ENCODE peak calls at places on chromosomes 2 and 18, in six cellular contexts. One of them, this sample, is unnamed.

GRCh38 chr18:43279015-43279758 is 1.9 kb upstream of the SYT4 start:
- DNase-seq in MM.1S: no peak
- DNase-seq in neuronal stem cell: peak; percentile 66
- DNase-seq in mesendoderm: peak; percentile 96
- DNase-seq in astrocyte: peak; percentile 31
- DNase-seq in IMR-90: no peak
- DNase-seq in this sample: no peak

GRCh38 chr2:603869-604268 is 73.3 kb downstream of the TMEM18 start:
- DNase-seq in MM.1S: no peak
- DNase-seq in mesendoderm: peak; percentile 6
- DNase-seq in astrocyte: no peak
- DNase-seq in neuronal stem cell: no peak
- DNase-seq in IMR-90: no peak
- DNase-seq in this sample: no peak

GRCh38 chr2:174568425-174568824 is 29.2 kb downstream of the WIPF1 start:
- DNase-seq in neuronal stem cell: no peak
- DNase-seq in IMR-90: no peak
- DNase-seq in MM.1S: no peak
- DNase-seq in mesendoderm: no peak
- DNase-seq in astrocyte: no peak
- DNase-seq in this sample: no peak

GRCh38 chr18:69845588-69846506 is 101.8 kb downstream of the CD226 start:
- DNase-seq in MM.1S: no peak
- DNase-seq in neuronal stem cell: no peak
- DNase-seq in IMR-90: peak; percentile 62
- DNase-seq in astrocyte: peak; percentile 6
- DNase-seq in mesendoderm: peak; percentile 57
- DNase-seq in this sample: no peak

GRCh38 chr2:233915133-233915532 is 2.0 kb upstream of the TRPM8 start:
- DNase-seq in neuronal stem cell: no peak
- DNase-seq in IMR-90: peak; percentile 3
- DNase-seq in MM.1S: peak; percentile 20
- DNase-seq in mesendoderm: peak; percentile 13
- DNase-seq in astrocyte: no peak
- DNase-seq in this sample: no peak

GRCh38 chr18:24086082-24086481 is 52.8 kb upstream of the CABYR start:
- DNase-seq in astrocyte: no peak
- DNase-seq in neuronal stem cell: no peak
- DNase-seq in mesendoderm: no peak
- DNase-seq in IMR-90: peak; percentile 4
- DNase-seq in MM.1S: no peak
- DNase-seq in this sample: no peak

GRCh38 chr2:26478366-26478765 is 442 bp upstream of the OTOF start:
- DNase-seq in astrocyte: no peak
- DNase-seq in mesendoderm: no peak
- DNase-seq in IMR-90: no peak
- DNase-seq in MM.1S: no peak
- DNase-seq in neuronal stem cell: no peak
- DNase-seq in this sample: no peak

GRCh38 chr2:207394203-207394741 is 135.5 kb upstream of the CREB1 start:
- DNase-seq in neuronal stem cell: no peak
- DNase-seq in astrocyte: peak; percentile 45
- DNase-seq in MM.1S: no peak
- DNase-seq in IMR-90: peak; percentile 66
- DNase-seq in mesendoderm: no peak
- DNase-seq in this sample: no peak

GRCh38 chr2:114550895-114551793 is 108.7 kb downstream of the DPP10 start:
- DNase-seq in neuronal stem cell: peak; percentile 52
- DNase-seq in astrocyte: peak; percentile 4
- DNase-seq in mesendoderm: peak; percentile 77
- DNase-seq in MM.1S: peak; percentile 75
- DNase-seq in IMR-90: peak; percentile 50
- DNase-seq in this sample: peak; percentile 87

GRCh38 chr2:99928472-99929053 is 213.8 kb downstream of the AFF3 start:
- DNase-seq in mesendoderm: no peak
- DNase-seq in neuronal stem cell: no peak
- DNase-seq in IMR-90: no peak
- DNase-seq in astrocyte: no peak
- DNase-seq in MM.1S: no peak
- DNase-seq in this sample: no peak

GRCh38 chr2:241150660-241151530 is 628 bp downstream of the PPP1R7 start:
- DNase-seq in neuronal stem cell: no peak
- DNase-seq in IMR-90: peak; percentile 51
- DNase-seq in MM.1S: peak; percentile 7
- DNase-seq in astrocyte: no peak
- DNase-seq in mesendoderm: no peak
- DNase-seq in this sample: no peak

GRCh38 chr2:30421026-30421425 is 26.0 kb upstream of the LCLAT1 start:
- DNase-seq in MM.1S: no peak
- DNase-seq in astrocyte: no peak
- DNase-seq in mesendoderm: peak; percentile 92
- DNase-seq in neuronal stem cell: no peak
- DNase-seq in IMR-90: no peak
- DNase-seq in this sample: no peak

GRCh38 chr18:55515946-55516710 is 71.9 kb downstream of the TCF4 start:
- DNase-seq in IMR-90: peak; percentile 84
- DNase-seq in MM.1S: no peak
- DNase-seq in mesendoderm: no peak
- DNase-seq in neuronal stem cell: no peak
- DNase-seq in astrocyte: peak; percentile 95
- DNase-seq in this sample: no peak

GRCh38 chr18:55510809-55511208 is 77.2 kb downstream of the TCF4 start:
- DNase-seq in MM.1S: no peak
- DNase-seq in mesendoderm: no peak
- DNase-seq in IMR-90: peak; percentile 92
- DNase-seq in neuronal stem cell: no peak
- DNase-seq in astrocyte: peak; percentile 83
- DNase-seq in this sample: peak; percentile 23

GRCh38 chr18:55515204-55515603 is 72.8 kb downstream of the TCF4 start:
- DNase-seq in MM.1S: no peak
- DNase-seq in IMR-90: no peak
- DNase-seq in neuronal stem cell: no peak
- DNase-seq in mesendoderm: no peak
- DNase-seq in astrocyte: no peak
- DNase-seq in this sample: no peak

GRCh38 chr18:55511277-55511676 is 76.7 kb downstream of the TCF4 start:
- DNase-seq in astrocyte: no peak
- DNase-seq in neuronal stem cell: no peak
- DNase-seq in IMR-90: no peak
- DNase-seq in mesendoderm: no peak
- DNase-seq in MM.1S: no peak
- DNase-seq in this sample: no peak

DNA sequence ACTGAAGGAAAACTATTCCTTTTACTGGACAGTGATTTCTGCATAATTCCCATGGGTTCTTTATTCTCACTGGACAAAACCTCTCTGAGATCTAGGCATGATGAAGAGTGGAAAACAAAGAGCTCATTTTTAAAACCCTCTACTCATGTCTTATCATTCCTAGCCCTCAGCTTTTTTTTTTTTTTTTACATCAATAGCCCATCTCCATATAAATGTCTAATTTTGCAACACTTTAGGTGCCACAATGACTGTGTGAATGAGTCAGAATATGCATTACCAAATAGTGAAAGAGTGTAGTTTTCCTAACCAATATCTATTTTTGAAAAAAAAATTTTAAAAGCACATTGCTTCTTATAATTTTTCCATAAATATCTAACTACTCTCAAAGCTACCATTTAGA is 74.8 kb downstream of the TCF4 start:
- DNase-seq in MM.1S: no peak
- DNase-seq in IMR-90: no peak
- DNase-seq in mesendoderm: no peak
- DNase-seq in neuronal stem cell: no peak
- DNase-seq in astrocyte: peak; percentile 42
- DNase-seq in this sample: no peak
- H3K4me2 ChIP-seq in MM.1S: no peak overlapping the region
- H3K4me2 ChIP-seq in IMR-90: no peak overlapping the region
- H3K4me2 ChIP-seq in mesendoderm: no peak overlapping the region
- H3K4me2 ChIP-seq in neuronal stem cell: no peak overlapping the region
- H3K4me2 ChIP-seq in astrocyte: no peak overlapping the region
- H3K4me2 ChIP-seq in this sample: no peak overlapping the region

GRCh38 chr2:54084600-54084999 is 30.8 kb upstream of the ACYP2 start:
- DNase-seq in mesendoderm: peak; percentile 33
- DNase-seq in astrocyte: no peak
- DNase-seq in neuronal stem cell: no peak
- DNase-seq in IMR-90: peak; percentile 17
- DNase-seq in MM.1S: peak; percentile 20
- DNase-seq in this sample: no peak

GRCh38 chr2:54083440-54083839 is 32.0 kb upstream of the ACYP2 start:
- DNase-seq in mesendoderm: no peak
- DNase-seq in neuronal stem cell: no peak
- DNase-seq in MM.1S: no peak
- DNase-seq in IMR-90: peak; percentile 60
- DNase-seq in astrocyte: no peak
- DNase-seq in this sample: no peak

GRCh38 chr2:54079331-54079730 is 36.1 kb upstream of the ACYP2 start:
- DNase-seq in IMR-90: no peak
- DNase-seq in astrocyte: no peak
- DNase-seq in neuronal stem cell: no peak
- DNase-seq in mesendoderm: no peak
- DNase-seq in MM.1S: no peak
- DNase-seq in this sample: no peak

GRCh38 chr2:54083021-54083420 is 32.4 kb upstream of the ACYP2 start:
- DNase-seq in mesendoderm: peak; percentile 74
- DNase-seq in IMR-90: no peak
- DNase-seq in astrocyte: no peak
- DNase-seq in MM.1S: no peak
- DNase-seq in neuronal stem cell: no peak
- DNase-seq in this sample: no peak

DNA sequence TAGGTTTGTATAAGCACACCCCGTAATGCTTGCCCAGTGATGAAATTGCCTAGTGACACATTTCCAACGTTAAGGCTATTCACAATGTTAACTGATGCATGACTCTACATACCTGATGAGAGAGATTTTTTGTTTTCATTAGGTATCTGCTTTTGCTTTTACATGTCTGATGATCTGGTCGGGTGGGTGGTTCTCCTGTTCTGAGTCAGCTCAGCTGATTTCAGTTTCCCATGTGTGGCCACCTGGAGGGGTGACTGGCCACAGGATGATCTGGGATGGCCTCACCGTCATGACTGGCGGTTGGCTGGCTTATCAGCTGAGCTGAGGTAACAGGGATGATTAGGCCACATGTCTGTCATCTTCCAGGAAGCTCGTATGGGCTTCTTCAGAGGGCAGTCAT is 33.8 kb upstream of the ACYP2 start:
- DNase-seq in IMR-90: peak; percentile 57
- DNase-seq in MM.1S: peak; percentile 41
- DNase-seq in mesendoderm: peak; percentile 29
- DNase-seq in astrocyte: peak; percentile 67
- DNase-seq in neuronal stem cell: no peak
- DNase-seq in this sample: no peak
- H3K4me2 ChIP-seq in IMR-90: no peak overlapping the region
- H3K4me2 ChIP-seq in MM.1S: peak overlapping the region; percentile 34
- H3K4me2 ChIP-seq in mesendoderm: no peak overlapping the region
- H3K4me2 ChIP-seq in astrocyte: peak overlapping the region; percentile 0
- H3K4me2 ChIP-seq in neuronal stem cell: no peak overlapping the region
- H3K4me2 ChIP-seq in this sample: no peak overlapping the region

DNA sequence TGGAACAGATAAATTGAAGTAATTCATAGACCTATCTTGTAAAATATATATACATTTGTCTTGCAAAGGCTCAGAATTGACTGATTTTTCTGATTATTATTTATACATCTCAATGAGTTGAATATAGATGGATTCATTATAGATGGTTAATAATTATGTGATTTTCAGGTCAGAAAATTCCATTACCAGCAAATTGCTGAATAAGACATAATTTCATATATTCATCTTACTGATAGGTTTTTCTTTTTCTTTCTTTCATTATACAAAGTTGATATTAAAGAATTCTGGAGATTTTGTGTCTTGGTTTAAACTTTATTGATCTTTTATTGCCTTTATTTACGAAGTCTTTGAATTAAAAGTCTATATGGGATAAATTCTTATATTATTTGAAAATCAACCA is 41.6 kb upstream of the SPAG16 start:
- DNase-seq in MM.1S: no peak
- DNase-seq in IMR-90: no peak
- DNase-seq in neuronal stem cell: no peak
- DNase-seq in astrocyte: no peak
- DNase-seq in mesendoderm: no peak
- DNase-seq in this sample: no peak
- H3K4me2 ChIP-seq in MM.1S: peak overlapping the region; percentile 75
- H3K4me2 ChIP-seq in IMR-90: no peak overlapping the region
- H3K4me2 ChIP-seq in neuronal stem cell: no peak overlapping the region
- H3K4me2 ChIP-seq in astrocyte: no peak overlapping the region
- H3K4me2 ChIP-seq in mesendoderm: no peak overlapping the region
- H3K4me2 ChIP-seq in this sample: no peak overlapping the region

GRCh38 chr2:190361572-190361971 is 18.2 kb downstream of the INPP1 start:
- DNase-seq in astrocyte: no peak
- DNase-seq in mesendoderm: no peak
- DNase-seq in IMR-90: no peak
- DNase-seq in MM.1S: no peak
- DNase-seq in neuronal stem cell: no peak
- DNase-seq in this sample: no peak

GRCh38 chr2:190359896-190360376 is 16.5 kb downstream of the INPP1 start:
- DNase-seq in IMR-90: peak; percentile 76
- DNase-seq in mesendoderm: peak; percentile 25
- DNase-seq in MM.1S: peak; percentile 59
- DNase-seq in astrocyte: peak; percentile 64
- DNase-seq in neuronal stem cell: no peak
- DNase-seq in this sample: peak; percentile 53

GRCh38 chr2:190360965-190361364 is 17.6 kb downstream of the INPP1 start:
- DNase-seq in MM.1S: no peak
- DNase-seq in astrocyte: no peak
- DNase-seq in IMR-90: no peak
- DNase-seq in neuronal stem cell: no peak
- DNase-seq in mesendoderm: no peak
- DNase-seq in this sample: no peak

GRCh38 chr2:190362894-190363293 is 19.5 kb downstream of the INPP1 start:
- DNase-seq in mesendoderm: no peak
- DNase-seq in neuronal stem cell: no peak
- DNase-seq in IMR-90: no peak
- DNase-seq in MM.1S: no peak
- DNase-seq in astrocyte: no peak
- DNase-seq in this sample: no peak

DNA sequence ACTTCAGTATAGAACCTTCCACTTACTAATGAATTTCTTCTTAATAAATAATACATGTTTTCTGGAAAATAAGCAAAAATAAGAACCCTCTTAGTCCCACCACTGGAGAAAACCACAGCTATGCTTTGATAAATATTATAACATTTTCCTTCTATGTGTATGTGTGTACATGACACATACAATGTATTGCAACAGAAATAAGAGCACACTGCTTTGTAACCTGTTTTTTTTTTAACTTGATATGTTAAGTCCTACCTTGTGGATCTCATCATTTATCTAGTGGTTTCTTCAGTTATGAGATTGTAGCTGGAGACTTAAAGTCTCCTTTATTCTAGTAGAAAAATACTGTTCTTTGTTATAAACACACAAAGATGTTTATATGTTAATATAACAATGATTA is 17.2 kb downstream of the INPP1 start:
- DNase-seq in mesendoderm: no peak
- DNase-seq in MM.1S: no peak
- DNase-seq in neuronal stem cell: no peak
- DNase-seq in IMR-90: peak; percentile 22
- DNase-seq in astrocyte: no peak
- DNase-seq in this sample: no peak
- H3K4me2 ChIP-seq in mesendoderm: no peak overlapping the region
- H3K4me2 ChIP-seq in MM.1S: peak overlapping the region; percentile 76
- H3K4me2 ChIP-seq in neuronal stem cell: no peak overlapping the region
- H3K4me2 ChIP-seq in IMR-90: no peak overlapping the region
- H3K4me2 ChIP-seq in astrocyte: no peak overlapping the region
- H3K4me2 ChIP-seq in this sample: no peak overlapping the region

This sample was measured in osteoblast.